ENCODE peak calls at places on chromosome 5, in ten cellular contexts. E is NCI-H345; J is breast epithelium; A is tibial artery; T is GM06990; S is RPMI7951; B is GM12892; Q is mucosa of gallbladder; O is AG08396; V is stimulated activated CD8-positive, alpha-beta memory T cell treated with anti-CD3 and anti-CD28 coated beads, Interleukin-7, amount 100 ng/mL, for 24 hours. L is an unnamed sample.

GRCh38 chr5:80408976-80409926 is 1.4 kb downstream of the ZFYVE16 start:
- DNase-seq in E (no peak), J (no peak), A (no peak), T (no peak), S (peak; percentile 0), B (no peak), Q (no peak), O (no peak), V (no peak), L (no peak)

GRCh38 chr5:160186480-160186879 is 42.8 kb upstream of the FABP6 start:
- DNase-seq in E (no peak), J (no peak), A (no peak), T (no peak), S (no peak), B (no peak), Q (no peak), O (no peak), V (no peak), L (no peak)

GRCh38 chr5:76291305-76292077 is 111.6 kb upstream of the IQGAP2 start:
- DNase-seq in E (peak; percentile 1), J (peak; percentile 23), A (no peak), T (no peak), S (no peak), B (no peak), Q (peak; percentile 34), O (no peak), V (no peak), L (no peak)

GRCh38 chr5:107005653-107006052 is 665.1 kb downstream of the EFNA5 start:
- DNase-seq in E (no peak), J (no peak), A (no peak), T (no peak), S (no peak), B (no peak), Q (no peak), O (no peak), V (no peak), L (no peak)

GRCh38 chr5:108238936-108239887 is 142.7 kb downstream of the FBXL17 start:
- DNase-seq in E (peak; percentile 21), J (no peak), A (no peak), T (no peak), S (no peak), B (no peak), Q (no peak), O (no peak), V (no peak), L (no peak)

GRCh38 chr5:78903936-78904335 is 81.2 kb downstream of the ARSB start:
- DNase-seq in E (no peak), J (no peak), A (no peak), T (no peak), S (peak; percentile 44), B (no peak), Q (no peak), O (no peak), V (no peak), L (no peak)

GRCh38 chr5:33840927-33841547 is 50.8 kb downstream of the ADAMTS12 start:
- DNase-seq in E (no peak), J (no peak), A (no peak), T (no peak), S (no peak), B (no peak), Q (no peak), O (no peak), V (no peak), L (no peak)

GRCh38 chr5:151718168-151718567 is 31.5 kb upstream of the SPARC start:
- DNase-seq in E (no peak), J (no peak), A (no peak), T (no peak), S (no peak), B (no peak), Q (no peak), O (peak; percentile 53), V (no peak), L (no peak)

GRCh38 chr5:56480305-56481146 is 247.4 kb upstream of the ANKRD55 start:
- DNase-seq in E (no peak), J (peak; percentile 52), A (peak; percentile 81), T (peak; percentile 32), S (peak; percentile 66), B (peak; percentile 18), Q (peak; percentile 60), O (peak; percentile 69), V (no peak), L (peak; percentile 91)

GRCh38 chr5:2017540-2018389 is 135.0 kb upstream of the IRX4 start:
- DNase-seq in E (peak; percentile 3), J (no peak), A (no peak), T (no peak), S (peak; percentile 6), B (no peak), Q (no peak), O (peak; percentile 34), V (no peak), L (no peak)

GRCh38 chr5:113166285-113166684 is 189.7 kb downstream of the DCP2 start:
- DNase-seq in E (no peak), J (no peak), A (no peak), T (no peak), S (no peak), B (no peak), Q (no peak), O (peak; percentile 51), V (no peak), L (no peak)

GRCh38 chr5:107604990-107605389 is 65.7 kb downstream of the EFNA5 start:
- DNase-seq in E (no peak), J (no peak), A (no peak), T (peak; percentile 26), S (peak; percentile 53), B (no peak), Q (no peak), O (peak; percentile 6), V (no peak), L (no peak)

GRCh38 chr5:155050384-155051019 is 36.9 kb downstream of the KIF4B start:
- DNase-seq in E (no peak), J (no peak), A (no peak), T (no peak), S (peak; percentile 25), B (no peak), Q (no peak), O (no peak), V (no peak), L (no peak)

GRCh38 chr5:60287174-60287771 is 393.7 kb upstream of the PDE4D start:
- DNase-seq in E (peak; percentile 18), J (no peak), A (no peak), T (no peak), S (peak; percentile 57), B (no peak), Q (no peak), O (peak; percentile 3), V (no peak), L (no peak)

GRCh38 chr5:172302047-172302710 is 18.6 kb upstream of the UBTD2 start:
- DNase-seq in E (no peak), J (no peak), A (no peak), T (no peak), S (peak; percentile 64), B (no peak), Q (no peak), O (no peak), V (no peak), L (no peak)

GRCh38 chr5:155850411-155850810 is 476.6 kb upstream of the SGCD start:
- DNase-seq in E (no peak), J (no peak), A (no peak), T (no peak), S (no peak), B (no peak), Q (no peak), O (no peak), V (no peak), L (no peak)

GRCh38 chr5:138945421-138946240 is 70.5 kb upstream of the LRRTM2 start:
- DNase-seq in E (no peak), J (no peak), A (no peak), T (no peak), S (no peak), B (no peak), Q (no peak), O (no peak), V (no peak), L (no peak)

GRCh38 chr5:15333091-15333490 is 166.9 kb upstream of the FBXL7 start:
- DNase-seq in E (no peak), J (no peak), A (no peak), T (no peak), S (no peak), B (no peak), Q (no peak), O (no peak), V (no peak), L (no peak)

GRCh38 chr5:1381370-1382247 is 36.7 kb upstream of the CLPTM1L start:
- DNase-seq in E (no peak), J (no peak), A (no peak), T (no peak), S (no peak), B (no peak), Q (no peak), O (no peak), V (no peak), L (no peak)

GRCh38 chr5:175712681-175713085 is 54.8 kb downstream of the HRH2 start:
- DNase-seq in E (no peak), J (no peak), A (peak; percentile 43), T (no peak), S (no peak), B (no peak), Q (no peak), O (no peak), V (no peak), L (peak; percentile 43)

L was measured in sciatic nerve.